ENCODE peak calls at places on chromosomes 7 and 10, in five cellular contexts. W is RWPE1, E is aorta, B is LHCN-M2, V is RPMI7951. J is an unnamed sample.
A peak's percentile ranks its signal among the peaks of the same experiment; 100 is the strongest.

GRCh38 chr10:45383682-45384320 is 9.8 kb downstream of the ALOX5 start:
- DNase-seq in W (no peak), E (no peak), B (no peak), V (no peak), J (no peak)

GRCh38 chr7:156602283-156602682 is 38.3 kb upstream of the RNF32 start:
- DNase-seq in W (no peak), E (no peak), B (no peak), V (no peak), J (no peak)

GRCh38 chr7:111029574-111030357 is 61.2 kb upstream of the LRRN3 start:
- DNase-seq in W (no peak), E (no peak), B (peak; percentile 44), V (no peak), J (no peak)

GRCh38 chr10:547591-548081 is 141.8 kb downstream of the DIP2C start:
- DNase-seq in W (no peak), E (no peak), B (no peak), V (no peak), J (peak; percentile 26)

GRCh38 chr7:45983720-45984032 is 62.6 kb upstream of the IGFBP3 start:
- DNase-seq in W (no peak), E (peak; percentile 59), B (no peak), V (no peak), J (no peak)

GRCh38 chr7:47383064-47383463 is 198.8 kb downstream of the TNS3 start:
- DNase-seq in W (no peak), E (no peak), B (peak; percentile 84), V (peak; percentile 89), J (peak; percentile 10)

GRCh38 chr7:100600222-100601038 is 1.7 kb upstream of the PCOLCE start:
- DNase-seq in W (no peak), E (no peak), B (no peak), V (no peak), J (no peak)

GRCh38 chr10:85548038-85548437 is 818.6 kb downstream of the GRID1 start:
- DNase-seq in W (peak; percentile 84), E (no peak), B (no peak), V (peak; percentile 13), J (no peak)

J was measured in posterior vena cava.